ENCODE peak calls at places on chromosome 2, in ten cellular contexts. B is effector memory CD8-positive, alpha-beta T cell; S is T-helper 2 cell; R is SHP77; X is HTR-8/SVneo; O is GM12865; I is transverse colon; W is astrocyte of the spinal cord; U is stimulated activated CD4-positive, alpha-beta T cell treated with anti-CD3 and anti-CD28 coated beads, Interleukin-15, amount 100 ng/mL, for 24 hours; G is GOT3. M is an unnamed sample.

GRCh38 chr2:226963528-226963927 is 127.7 kb downstream of the RHBDD1 start:
- DNase-seq in B (no peak), S (no peak), R (no peak), X (peak), O (no peak), I (no peak), W (peak), U (no peak), G (no peak), M (no peak)

GRCh38 chr2:21793461-21793860 is 669.7 kb downstream of the TDRD15 start:
- DNase-seq in B (no peak), S (no peak), R (no peak), X (no peak), O (no peak), I (no peak), W (no peak), U (no peak), G (no peak), M (no peak)

GRCh38 chr2:197888322-197888721 is 83.9 kb downstream of the PLCL1 start:
- DNase-seq in B (no peak), S (no peak), R (no peak), X (no peak), O (no peak), I (no peak), W (no peak), U (no peak), G (no peak), M (no peak)

GRCh38 chr2:185757356-185757755 is 18.8 kb downstream of the FSIP2 start:
- DNase-seq in B (no peak), S (no peak), R (no peak), X (no peak), O (no peak), I (no peak), W (peak), U (no peak), G (no peak), M (no peak)

GRCh38 chr2:200252661-200253067 is 53.8 kb upstream of the SPATS2L start:
- DNase-seq in B (no peak), S (no peak), R (no peak), X (no peak), O (no peak), I (no peak), W (peak), U (no peak), G (no peak), M (no peak)

GRCh38 chr2:233489143-233489542 is 77.4 kb downstream of the USP40 start:
- DNase-seq in B (no peak), S (no peak), R (no peak), X (no peak), O (no peak), I (no peak), W (no peak), U (no peak), G (no peak), M (no peak)

GRCh38 chr2:101361519-101361918 is 25.8 kb downstream of the CREG2 start:
- DNase-seq in B (peak), S (no peak), R (no peak), X (no peak), O (peak), I (no peak), W (no peak), U (peak), G (no peak), M (no peak)

GRCh38 chr2:40113997-40114396 is 334.9 kb upstream of the THUMPD2 start:
- DNase-seq in B (no peak), S (no peak), R (no peak), X (no peak), O (no peak), I (no peak), W (no peak), U (no peak), G (no peak), M (no peak)

GRCh38 chr2:15634846-15635490 is 43.3 kb downstream of the DDX1 start:
- DNase-seq in B (no peak), S (no peak), R (no peak), X (no peak), O (no peak), I (no peak), W (no peak), U (no peak), G (no peak), M (no peak)

GRCh38 chr2:167342769-167343168 is 454.5 kb downstream of the XIRP2 start:
- DNase-seq in B (no peak), S (no peak), R (no peak), X (no peak), O (no peak), I (no peak), W (peak), U (no peak), G (no peak), M (no peak)

GRCh38 chr2:203951366-203951902 is 14.9 kb downstream of the ICOS start:
- DNase-seq in B (peak), S (no peak), R (no peak), X (no peak), O (no peak), I (no peak), W (no peak), U (peak), G (no peak), M (no peak)

GRCh38 chr2:88896971-88897370 is 205.5 kb downstream of the RPIA start:
- DNase-seq in B (no peak), S (no peak), R (no peak), X (no peak), O (no peak), I (no peak), W (no peak), U (no peak), G (no peak), M (no peak)

GRCh38 chr2:206556357-206556949 is 85.8 kb upstream of the FAM237A start:
- DNase-seq in B (no peak), S (no peak), R (peak), X (peak), O (peak), I (no peak), W (peak), U (no peak), G (no peak), M (no peak)

GRCh38 chr2:7146151-7146550 is 228.9 kb downstream of the RNF144A start:
- DNase-seq in B (no peak), S (no peak), R (no peak), X (no peak), O (no peak), I (no peak), W (no peak), U (no peak), G (no peak), M (no peak)

GRCh38 chr2:216551234-216551633 is 52.6 kb downstream of the RPL37A start:
- DNase-seq in B (no peak), S (no peak), R (no peak), X (no peak), O (no peak), I (peak), W (peak), U (no peak), G (no peak), M (no peak)

GRCh38 chr2:239836021-239836765 is 188.9 kb downstream of the NDUFA10 start:
- DNase-seq in B (no peak), S (no peak), R (no peak), X (no peak), O (no peak), I (no peak), W (no peak), U (no peak), G (no peak), M (no peak)

GRCh38 chr2:119008108-119008507 is 66.1 kb downstream of the MARCO start:
- DNase-seq in B (no peak), S (no peak), R (no peak), X (no peak), O (no peak), I (no peak), W (no peak), U (no peak), G (no peak), M (no peak)

GRCh38 chr2:53543083-53543482 is 224.5 kb upstream of the CHAC2 start:
- DNase-seq in B (no peak), S (no peak), R (no peak), X (no peak), O (no peak), I (no peak), W (no peak), U (no peak), G (no peak), M (no peak)

GRCh38 chr2:132477962-132478361 is 61.4 kb downstream of the GPR39 start:
- DNase-seq in B (no peak), S (no peak), R (no peak), X (no peak), O (no peak), I (no peak), W (peak), U (no peak), G (no peak), M (no peak)

GRCh38 chr2:71609958-71610357 is 156.6 kb downstream of the DYSF start:
- DNase-seq in B (no peak), S (no peak), R (no peak), X (peak), O (peak), I (no peak), W (peak), U (no peak), G (no peak), M (no peak)

GRCh38 chr2:162989507-162989906 is 150.9 kb upstream of the KCNH7 start:
- DNase-seq in B (no peak), S (no peak), R (peak), X (no peak), O (no peak), I (no peak), W (no peak), U (no peak), G (no peak), M (no peak)

GRCh38 chr2:63698825-63699548 is 110.2 kb downstream of the MDH1 start:
- DNase-seq in B (no peak), S (no peak), R (peak), X (peak), O (peak), I (peak), W (peak), U (no peak), G (peak), M (peak)

GRCh38 chr2:70122470-70122869 is 35.2 kb downstream of the PCBP1 start:
- DNase-seq in B (no peak), S (no peak), R (no peak), X (no peak), O (no peak), I (no peak), W (no peak), U (no peak), G (no peak), M (no peak)